ENCODE peak calls at places on chromosomes 12 and 14, in six cellular contexts. F is suprapubic skin, A is heart left ventricle, G is adrenal gland, J is A549, I is HepG2. H is an unnamed sample.

GRCh38 chr14:67151082-67151666 is 38.1 kb upstream of the GARIN2 start:
- DNase-seq in A (no peak), G (no peak), J (no peak), I (no peak), F (no peak), H (no peak)

GRCh38 chr14:56888274-56888673 is 78.0 kb upstream of the OTX2 start:
- DNase-seq in G (no peak), J (no peak), A (no peak), I (no peak), F (no peak), H (no peak)

GRCh38 chr14:36134026-36134425 is 42.5 kb downstream of the PTCSC3 start:
- DNase-seq in A (no peak), I (no peak), G (no peak), F (no peak), J (no peak), H (no peak)

GRCh38 chr12:120997448-120997847 is 18.8 kb downstream of the C12orf43 start:
- DNase-seq in I (no peak), A (no peak), G (no peak), F (no peak), J (no peak), H (no peak)

GRCh38 chr12:45681469-45681868 is 48.0 kb upstream of the ARID2 start:
- DNase-seq in A (no peak), I (no peak), J (no peak), F (no peak), G (no peak), H (no peak)

GRCh38 chr12:401235-402126 is at the start of gene CCDC77:
- DNase-seq in J (peak; percentile 78), F (peak; percentile 94), A (peak; percentile 91), I (peak; percentile 89), G (peak; percentile 94), H (peak; percentile 75)

GRCh38 chr12:3483089-3483488 is 7.9 kb upstream of the PRMT8 start:
- DNase-seq in J (no peak), G (no peak), A (no peak), F (no peak), I (no peak), H (no peak)

GRCh38 chr12:20368653-20369163 is 371 bp downstream of the PDE3A start:
- DNase-seq in J (peak; percentile 15), I (no peak), G (no peak), F (peak; percentile 64), A (peak; percentile 48), H (no peak)

GRCh38 chr12:132596016-132596415 is 14.4 kb downstream of the LRCOL1 start:
- DNase-seq in I (no peak), J (no peak), G (peak; percentile 50), A (no peak), F (no peak), H (peak; percentile 62)

GRCh38 chr12:54371328-54372112 is 7.2 kb upstream of the GPR84 start:
- DNase-seq in G (no peak), F (peak; percentile 88), I (no peak), A (peak; percentile 68), J (no peak), H (no peak)
- TF ChIP-seq POLR2A in G (no peak), F (no peak), I (no peak), A (no peak), J (no peak), H (no peak)

DNA sequence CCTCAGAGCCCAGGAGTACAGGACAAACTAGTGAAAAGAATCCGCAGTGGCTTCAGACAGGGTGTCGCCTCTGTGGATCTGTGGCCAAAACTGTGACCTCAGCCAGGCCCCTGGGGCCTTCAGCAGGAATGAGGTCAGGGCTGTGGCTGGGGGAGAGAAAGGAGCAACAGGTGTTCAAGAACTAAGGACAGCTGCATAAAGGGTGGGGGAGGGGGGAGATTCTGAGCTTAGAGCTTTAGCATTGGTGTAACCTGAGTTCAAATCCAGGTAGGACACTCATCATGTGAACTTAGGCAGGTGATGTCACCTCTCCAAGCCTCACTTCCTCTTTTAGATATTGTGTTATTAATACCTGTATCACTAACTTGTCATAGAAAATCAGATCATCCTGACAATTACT is 40.9 kb upstream of the CORO1C start:
- DNase-seq in I (no peak), J (no peak), G (no peak), F (no peak), A (no peak), H (no peak)
- TF ChIP-seq POLR2A in I (no peak), J (no peak), G (no peak), F (no peak), A (no peak), H (no peak)

GRCh38 chr12:11780521-11781101 is 131.1 kb downstream of the ETV6 start:
- DNase-seq in I (no peak), A (no peak), G (no peak), F (no peak), J (no peak), H (no peak)
- TF ChIP-seq POLR2A in I (no peak), A (no peak), G (no peak), F (no peak), J (no peak), H (no peak)

GRCh38 chr12:69151254-69151751 is 88.1 kb upstream of the CPSF6 start:
- DNase-seq in A (no peak), I (no peak), G (no peak), J (no peak), F (no peak), H (no peak)
- TF ChIP-seq POLR2A in A (no peak), I (no peak), G (no peak), J (no peak), F (no peak), H (no peak)

GRCh38 chr12:27780612-27781408 is 774 bp upstream of the MANSC4 start:
- DNase-seq in J (peak; percentile 28), I (peak; percentile 20), F (peak; percentile 68), A (peak; percentile 21), G (peak; percentile 59), H (no peak)
- TF ChIP-seq POLR2A in J (no peak), I (no peak), F (no peak), A (no peak), G (no peak), H (no peak)

DNA sequence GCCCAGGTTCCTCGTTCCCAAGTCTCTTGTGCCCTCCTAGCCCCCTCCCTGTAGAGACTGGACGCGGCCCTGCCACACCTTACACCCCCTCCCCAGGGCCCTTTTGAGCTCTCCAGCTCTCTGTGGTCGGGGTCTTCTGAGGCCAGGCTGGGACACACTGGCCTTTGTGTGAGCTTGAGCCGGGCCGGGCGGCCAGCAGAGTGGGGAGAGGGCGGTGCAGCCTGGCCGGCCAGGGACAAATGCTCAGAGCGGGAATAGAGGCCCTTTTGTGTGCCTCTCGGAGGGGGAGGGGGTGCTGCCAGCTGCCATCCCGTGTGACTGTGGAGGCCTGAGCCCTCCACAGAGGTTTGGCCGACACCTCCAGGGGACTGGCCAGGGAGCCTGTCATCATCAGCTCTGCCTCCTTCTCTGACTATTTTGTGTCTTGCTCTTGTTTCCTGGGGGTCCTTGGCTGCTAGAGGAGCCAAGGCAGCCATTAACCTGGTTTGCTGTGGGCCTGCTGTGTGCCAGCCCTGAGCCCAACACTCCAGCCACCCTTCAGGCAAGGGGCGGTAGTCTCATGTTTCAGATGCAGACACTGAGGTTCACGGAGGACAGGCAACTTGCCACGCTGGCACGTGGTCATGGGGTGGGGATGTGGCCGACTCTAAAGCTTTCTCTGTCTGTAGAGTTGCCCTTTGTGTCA is 13.6 kb downstream of the FAM222A start:
- DNase-seq in I (peak; percentile 89), J (no peak), F (peak; percentile 63), G (no peak), A (no peak), H (no peak)
- TF ChIP-seq POLR2A in I (peak; percentile 27), J (no peak), F (no peak), G (no peak), A (no peak), H (no peak)

GRCh38 chr12:53452159-53453077 is 516 bp downstream of the PCBP2 start:
- DNase-seq in I (peak; percentile 72), J (peak; percentile 74), G (peak; percentile 95), A (peak; percentile 92), F (peak; percentile 93), H (peak; percentile 76)
- TF ChIP-seq POLR2A in I (no peak), J (peak; percentile 35), G (no peak), A (no peak), F (no peak), H (peak; percentile 23)